ENCODE peak calls at places on chromosome 5, in nine cellular contexts. Z, B, H, L, P, A, M, T and S are unnamed samples.

GRCh38 chr5:57302643-57303042 is 128.8 kb downstream of the GPBP1 start:
- DNase-seq in Z (no peak), B (no peak), H (no peak), L (no peak), P (no peak), A (no peak), M (no peak), T (no peak), S (peak)

GRCh38 chr5:6730407-6730806 is 17.2 kb downstream of the TENT4A start:
- DNase-seq in Z (no peak), B (no peak), H (no peak), L (no peak), P (no peak), A (no peak), M (no peak), T (peak), S (no peak)

GRCh38 chr5:95842955-95843544 is 20.5 kb upstream of the GLRX start:
- DNase-seq in Z (peak), B (no peak), H (peak), L (peak), P (no peak), A (peak), M (no peak), T (peak), S (peak)

GRCh38 chr5:93532370-93532769 is 48.6 kb downstream of the NR2F1-AS1 start:
- DNase-seq in Z (peak), B (peak), H (peak), L (no peak), P (peak), A (peak), M (no peak), T (no peak), S (peak)

GRCh38 chr5:37668524-37669047 is 171.3 kb downstream of the GDNF start:
- DNase-seq in Z (peak), B (peak), H (peak), L (peak), P (peak), A (peak), M (peak), T (no peak), S (peak)

GRCh38 chr5:56278267-56278826 is 45.2 kb upstream of the ANKRD55 start:
- DNase-seq in Z (no peak), B (peak), H (no peak), L (no peak), P (no peak), A (no peak), M (no peak), T (no peak), S (peak)

GRCh38 chr5:179803651-179804598 is 2.7 kb downstream of the MGAT4B start:
- DNase-seq in Z (no peak), B (no peak), H (peak), L (no peak), P (peak), A (peak), M (no peak), T (no peak), S (peak)

GRCh38 chr5:57111993-57112392 is 61.9 kb upstream of the GPBP1 start:
- DNase-seq in Z (no peak), B (no peak), H (no peak), L (peak), P (no peak), A (no peak), M (no peak), T (no peak), S (no peak)

GRCh38 chr5:142012186-142012785 is 541 bp downstream of the GNPDA1 start:
- DNase-seq in Z (peak), B (no peak), H (peak), L (peak), P (peak), A (peak), M (peak), T (peak), S (peak)

GRCh38 chr5:147037517-147038205 is 159.1 kb upstream of the PPP2R2B start:
- DNase-seq in Z (no peak), B (peak), H (no peak), L (no peak), P (peak), A (no peak), M (peak), T (peak), S (peak)

GRCh38 chr5:145244251-145244650 is 590.9 kb downstream of the PRELID2 start:
- DNase-seq in Z (no peak), B (no peak), H (no peak), L (no peak), P (no peak), A (no peak), M (no peak), T (no peak), S (no peak)

GRCh38 chr5:98768160-98769005 is 5.1 kb upstream of the RGMB start:
- DNase-seq in Z (peak), B (no peak), H (peak), L (peak), P (no peak), A (peak), M (no peak), T (peak), S (peak)

GRCh38 chr5:120152472-120152871 is 311.6 kb upstream of the PRR16 start:
- DNase-seq in Z (no peak), B (peak), H (no peak), L (no peak), P (peak), A (no peak), M (no peak), T (no peak), S (peak)

GRCh38 chr5:44909009-44909408 is 100.3 kb downstream of the MRPS30 start:
- DNase-seq in Z (no peak), B (no peak), H (no peak), L (peak), P (no peak), A (no peak), M (no peak), T (no peak), S (no peak)

GRCh38 chr5:172129174-172129764 is 58.8 kb downstream of the STK10 start:
- DNase-seq in Z (no peak), B (no peak), H (peak), L (no peak), P (no peak), A (no peak), M (no peak), T (no peak), S (no peak)

GRCh38 chr5:135213034-135213386 is 179.0 kb upstream of the PITX1 start:
- DNase-seq in Z (no peak), B (no peak), H (no peak), L (no peak), P (no peak), A (no peak), M (no peak), T (no peak), S (no peak)

GRCh38 chr5:6572086-6572824 is 60.6 kb downstream of the NSUN2 start:
- DNase-seq in Z (no peak), B (no peak), H (no peak), L (no peak), P (no peak), A (no peak), M (no peak), T (no peak), S (no peak)

GRCh38 chr5:15645376-15645775 is 145.4 kb downstream of the FBXL7 start:
- DNase-seq in Z (no peak), B (no peak), H (no peak), L (no peak), P (no peak), A (no peak), M (no peak), T (no peak), S (peak)

GRCh38 chr5:176904276-176904675 is 5.1 kb upstream of the HK3 start:
- DNase-seq in Z (no peak), B (no peak), H (no peak), L (no peak), P (no peak), A (no peak), M (no peak), T (no peak), S (no peak)

GRCh38 chr5:129460951-129461815 is 1.1 kb downstream of the ADAMTS19 start:
- DNase-seq in Z (peak), B (no peak), H (no peak), L (peak), P (peak), A (peak), M (no peak), T (peak), S (no peak)

GRCh38 chr5:60794691-60795090 is 49.4 kb downstream of the ELOVL7 start:
- DNase-seq in Z (no peak), B (no peak), H (no peak), L (no peak), P (no peak), A (no peak), M (no peak), T (no peak), S (no peak)

GRCh38 chr5:150407097-150407720 is 5.5 kb downstream of the CD74 start:
- DNase-seq in Z (no peak), B (no peak), H (no peak), L (no peak), P (no peak), A (peak), M (no peak), T (peak), S (no peak)

GRCh38 chr5:26470439-26470838 is 567.9 kb downstream of the CDH9 start:
- DNase-seq in Z (no peak), B (no peak), H (no peak), L (no peak), P (no peak), A (no peak), M (no peak), T (no peak), S (no peak)
- H3K4me3 ChIP-seq in Z (no peak), B (no peak), H (no peak), L (no peak), P (no peak), A (no peak), M (no peak), T (no peak), S (no peak)

GRCh38 chr5:34915139-34915855 is at the start of the genes BRIX1 and RAD1:
- DNase-seq in Z (peak), B (peak), H (peak), L (peak), P (peak), A (peak), M (peak), T (peak), S (peak)

GRCh38 chr5:34916518-34916917 is 1.0 kb downstream of the BRIX1 start:
- DNase-seq in Z (no peak), B (no peak), H (no peak), L (no peak), P (no peak), A (no peak), M (no peak), T (no peak), S (no peak)

GRCh38 chr5:34915856-34916192 is 313 bp downstream of the BRIX1 start:
- DNase-seq in Z (no peak), B (no peak), H (no peak), L (no peak), P (no peak), A (no peak), M (no peak), T (peak), S (no peak)

GRCh38 chr5:34918025-34918424 is 2.5 kb downstream of the BRIX1 start:
- DNase-seq in Z (no peak), B (no peak), H (no peak), L (no peak), P (no peak), A (no peak), M (no peak), T (no peak), S (no peak)

DNA sequence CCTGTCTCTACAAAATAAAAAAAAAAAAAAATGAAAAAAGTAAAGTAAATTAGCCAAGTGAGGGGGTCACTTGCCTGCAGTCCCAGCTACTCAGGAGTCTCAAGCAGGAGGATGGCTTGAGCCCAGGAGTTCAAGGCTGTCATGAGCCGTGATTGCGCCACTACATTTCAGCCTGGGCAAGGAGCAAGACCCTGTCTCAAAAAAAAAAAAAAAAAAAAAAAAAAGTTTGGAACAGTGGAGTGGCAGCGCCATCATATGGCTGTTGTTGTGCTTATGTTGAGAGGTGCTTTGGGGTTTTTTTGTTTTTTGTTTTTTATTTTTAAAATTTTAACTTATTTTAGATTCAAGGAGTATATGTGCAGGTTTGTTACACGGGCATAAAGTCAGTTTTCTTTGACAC is 3.6 kb downstream of the BRIX1 start:
- DNase-seq in Z (no peak), B (no peak), H (no peak), L (no peak), P (no peak), A (no peak), M (no peak), T (no peak), S (no peak)
- TF ChIP-seq CTCF in Z (no peak), B (peak), H (no peak), L (no peak), P (peak), A (no peak), M (peak), T (peak), S (peak)

GRCh38 chr5:173573126-173573960 is 43.1 kb downstream of the BOD1 start:
- DNase-seq in Z (peak), B (no peak), H (peak), L (peak), P (peak), A (peak), M (peak), T (peak), S (peak)
- H3K4me3 ChIP-seq in Z (no peak), B (peak), H (no peak), L (no peak), P (no peak), A (no peak), M (peak), T (no peak), S (peak)

GRCh38 chr5:78364005-78364404 is 3.6 kb downstream of the SCAMP1 start:
- DNase-seq in Z (no peak), B (no peak), H (no peak), L (no peak), P (no peak), A (no peak), M (no peak), T (no peak), S (no peak)
- TF ChIP-seq CTCF in Z (no peak), B (no peak), H (no peak), L (no peak), P (no peak), A (no peak), M (no peak), T (no peak), S (no peak)